ENCODE peak calls at places on chromosomes 5 and 9, in five cellular contexts. I, F, B, Y and O are unnamed samples. For H3K36me3, the result is how much of the 10 kb centered on the place peaks cover.

GRCh38 chr9:136776947-136777346 is 12.6 kb upstream of the LCN15 start:
- DNase-seq in I (no peak), F (no peak), B (no peak), Y (no peak), O (no peak)

GRCh38 chr5:36363101-36363500 is 61.4 kb upstream of the RANBP3L start:
- DNase-seq in I (no peak), F (no peak), B (no peak), Y (no peak), O (no peak)

GRCh38 chr5:33233013-33233463 is 207.7 kb upstream of the TARS1 start:
- DNase-seq in I (no peak), F (no peak), B (no peak), Y (no peak), O (no peak)

GRCh38 chr5:153749941-153750340 is 259.5 kb downstream of the GRIA1 start:
- DNase-seq in I (no peak), F (no peak), B (no peak), Y (no peak), O (no peak)

GRCh38 chr9:137422668-137423000 is 328 bp downstream of the EXD3 start:
- DNase-seq in I (peak), F (peak), B (no peak), Y (no peak), O (peak)

GRCh38 chr9:76374702-76375543 is 19.3 kb downstream of the RFK start:
- DNase-seq in I (peak), F (peak), B (peak), Y (peak), O (peak)

GRCh38 chr9:125685167-125685566 is 21.8 kb downstream of the MAPKAP1 start:
- DNase-seq in I (no peak), F (no peak), B (no peak), Y (no peak), O (no peak)

GRCh38 chr5:98109561-98110006 is 663.9 kb upstream of the RGMB start:
- DNase-seq in I (no peak), F (no peak), B (no peak), Y (no peak), O (no peak)

GRCh38 chr5:44331471-44332079 is 57.6 kb downstream of the FGF10 start:
- DNase-seq in I (no peak), F (no peak), B (no peak), Y (no peak), O (no peak)

GRCh38 chr5:178404987-178405386 is 172.4 kb upstream of the PHYKPL start:
- DNase-seq in I (no peak), F (no peak), B (no peak), Y (no peak), O (no peak)

GRCh38 chr9:1042466-1042865 is 7.7 kb upstream of the DMRT2 start:
- DNase-seq in I (peak), F (no peak), B (peak), Y (no peak), O (no peak)

GRCh38 chr5:1175801-1176472 is 25.5 kb upstream of the SLC6A19 start:
- DNase-seq in I (no peak), F (peak), B (peak), Y (no peak), O (peak)

GRCh38 chr9:74362423-74362822 is 134.7 kb upstream of the RORB start:
- DNase-seq in I (no peak), F (no peak), B (no peak), Y (no peak), O (no peak)

GRCh38 chr9:106878943-106879916 is 16.3 kb downstream of the ZNF462 start:
- DNase-seq in I (peak), F (no peak), B (peak), Y (peak), O (no peak)

GRCh38 chr5:73967347-73967746 is 341.4 kb downstream of the ARHGEF28 start:
- DNase-seq in I (no peak), F (no peak), B (no peak), Y (no peak), O (no peak)

GRCh38 chr5:82107277-82107676 is 135.5 kb downstream of the ATG10 start:
- DNase-seq in I (no peak), F (no peak), B (no peak), Y (no peak), O (no peak)

GRCh38 chr9:111036068-111036789 is 2.0 kb downstream of the LPAR1 start:
- DNase-seq in I (peak), F (peak), B (peak), Y (peak), O (peak)

GRCh38 chr9:116546711-116547581 is 140.2 kb upstream of the TRIM32 start:
- DNase-seq in I (no peak), F (no peak), B (no peak), Y (no peak), O (no peak)

GRCh38 chr9:112872019-112872418 is 18.7 kb downstream of the SLC46A2 start:
- DNase-seq in I (no peak), F (no peak), B (no peak), Y (no peak), O (no peak)

GRCh38 chr9:124260769-124261603 is 3.2 kb downstream of the NEK6 start:
- DNase-seq in I (peak), F (peak), B (no peak), Y (no peak), O (no peak)

GRCh38 chr9:128276574-128277270 is 646 bp downstream of the SWI5 start:
- DNase-seq in I (peak), F (no peak), B (peak), Y (peak), O (no peak)

GRCh38 chr9:93223241-93224180 is 39.6 kb downstream of the WNK2 start:
- DNase-seq in I (peak), F (no peak), B (no peak), Y (peak), O (no peak)

GRCh38 chr9:114006155-114006550 is 71.9 kb downstream of the AMBP start:
- DNase-seq in I (peak), F (peak), B (no peak), Y (no peak), O (no peak)

GRCh38 chr9:134698587-134699342 is 57.2 kb downstream of the COL5A1 start:
- DNase-seq in I (peak), F (peak), B (peak), Y (peak), O (peak)

GRCh38 chr5:128665747-128666355 is 127.8 kb upstream of the FBN2 start:
- DNase-seq in I (no peak), F (no peak), B (no peak), Y (no peak), O (no peak)

GRCh38 chr5:33755216-33755615 is 136.6 kb downstream of the ADAMTS12 start:
- DNase-seq in I (no peak), F (no peak), B (no peak), Y (no peak), O (no peak)

GRCh38 chr9:6367128-6367741 is 39.1 kb downstream of the TPD52L3 start:
- DNase-seq in I (no peak), F (no peak), B (no peak), Y (no peak), O (no peak)
- H3K27ac ChIP-seq in I (no peak), F (no peak), B (no peak), Y (no peak), O (no peak)

GRCh38 chr5:170076211-170076610 is 29.5 kb upstream of the FOXI1 start:
- DNase-seq in I (no peak), F (no peak), B (no peak), Y (no peak), O (no peak)

GRCh38 chr5:170078931-170079330 is 26.8 kb upstream of the FOXI1 start:
- DNase-seq in I (no peak), F (no peak), B (no peak), Y (no peak), O (no peak)

GRCh38 chr5:170076707-170077106 is 29.0 kb upstream of the FOXI1 start:
- DNase-seq in I (no peak), F (no peak), B (no peak), Y (no peak), O (no peak)

GRCh38 chr5:170078458-170078857 is 27.2 kb upstream of the FOXI1 start:
- DNase-seq in I (no peak), F (no peak), B (no peak), Y (no peak), O (no peak)

DNA sequence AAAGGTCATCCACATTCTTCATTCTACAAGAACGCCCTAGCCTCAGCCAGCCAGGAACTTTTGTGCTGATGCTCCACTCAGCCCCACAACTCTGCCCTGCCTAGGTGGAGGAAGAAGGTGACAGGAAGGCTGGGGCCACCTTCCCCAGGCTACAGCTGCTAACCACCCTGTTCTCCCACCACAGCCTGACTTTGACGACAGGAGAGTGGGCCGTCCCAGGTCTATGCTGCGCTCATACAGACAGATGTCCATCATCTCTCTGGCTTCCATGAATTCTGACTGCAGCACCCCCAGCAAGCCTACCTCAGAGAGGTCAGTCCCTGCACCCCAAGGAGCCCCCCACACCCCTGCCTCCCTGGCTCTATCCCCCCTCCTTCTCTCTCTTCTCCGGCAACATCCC is 28.2 kb upstream of the FOXI1 start:
- DNase-seq in I (no peak), F (no peak), B (no peak), Y (no peak), O (no peak)
- H3K36me3 ChIP-seq in I (under half), F (under half), B (under half), Y (under half), O (under half)

DNA sequence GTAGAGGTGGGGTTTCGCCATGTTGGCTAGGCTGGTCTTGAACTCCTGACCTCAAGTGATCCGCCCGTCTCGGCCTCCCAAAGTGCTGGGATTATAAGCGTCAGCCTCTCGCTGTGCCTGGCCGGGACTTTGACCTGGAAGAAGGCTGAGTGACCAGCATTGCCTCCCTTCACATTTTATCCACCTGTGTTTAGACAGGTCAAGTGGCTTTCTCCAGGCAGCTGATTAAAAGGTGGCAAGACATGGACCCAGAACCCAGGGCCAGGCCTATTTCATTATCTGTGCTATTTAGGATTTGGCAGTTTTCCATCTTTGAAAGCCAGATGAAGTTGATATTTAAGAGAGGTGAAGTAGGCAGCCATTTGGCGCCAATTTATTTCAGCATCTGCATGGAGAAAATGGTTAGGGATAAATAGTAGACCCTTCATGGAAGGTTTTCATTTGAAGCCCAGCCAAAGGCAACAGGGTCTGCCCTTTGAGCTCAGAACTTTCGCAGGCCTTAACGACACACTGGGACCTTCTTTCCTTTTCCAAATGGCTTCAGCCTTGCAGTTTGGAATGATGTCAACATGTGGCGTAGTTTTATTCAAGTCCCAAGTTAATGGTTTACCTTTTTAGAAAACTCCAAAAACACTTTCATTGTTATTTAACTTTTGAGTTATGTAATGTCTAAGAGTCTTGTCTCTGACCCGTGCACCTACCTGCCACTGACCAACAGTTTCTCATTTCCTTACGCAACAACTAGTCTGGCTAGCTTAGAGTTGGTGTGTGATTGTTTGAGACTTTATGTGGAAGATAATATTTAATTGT is 8.4 kb downstream of the DAPK1 start:
- DNase-seq in I (no peak), F (no peak), B (no peak), Y (no peak), O (no peak)
- TF ChIP-seq CTCF in I (no peak), F (no peak), B (no peak), Y (no peak), O (no peak)

GRCh38 chr5:134504629-134505300 is 20.7 kb upstream of the JADE2 start:
- DNase-seq in I (no peak), F (no peak), B (no peak), Y (no peak), O (no peak)
- H3K27ac ChIP-seq in I (peak), F (no peak), B (peak), Y (peak), O (peak)

GRCh38 chr5:133052317-133053175 is 733 bp downstream of the HSPA4 start:
- DNase-seq in I (peak), F (peak), B (peak), Y (peak), O (peak)
- H3K36me3 ChIP-seq in I (under half), F (under half), B (under half), Y (under half), O (under half)